ENCODE peak calls at places on chromosomes 11 and 22, in seven cellular contexts. S, T, A, X, K, Z and G are unnamed samples.

GRCh38 chr22:50684986-50685385 is 12.4 kb downstream of the SHANK3 start:
- DNase-seq in S (no peak), T (peak; percentile 39), A (no peak), X (no peak), K (no peak), Z (no peak), G (no peak)

GRCh38 chr11:64044730-64045386 is 9.1 kb downstream of the FLRT1 start:
- DNase-seq in S (no peak), T (no peak), A (no peak), X (no peak), K (no peak), Z (no peak), G (no peak)

GRCh38 chr11:47204633-47204989 is 10.2 kb upstream of the DDB2 start:
- DNase-seq in S (peak; percentile 74), T (peak; percentile 78), A (no peak), X (no peak), K (peak; percentile 77), Z (peak; percentile 72), G (no peak)

GRCh38 chr11:57514538-57515331 is 767 bp downstream of the SLC43A1 start:
- DNase-seq in S (peak; percentile 70), T (peak; percentile 24), A (no peak), X (peak; percentile 59), K (peak; percentile 23), Z (peak; percentile 41), G (no peak)

GRCh38 chr11:1714908-1715885 is 18.2 kb downstream of the KRTAP5-6 start:
- DNase-seq in S (no peak), T (no peak), A (no peak), X (peak; percentile 12), K (no peak), Z (no peak), G (no peak)

GRCh38 chr11:65208785-65209710 is 27.3 kb downstream of the CAPN1 start:
- DNase-seq in S (no peak), T (no peak), A (no peak), X (no peak), K (no peak), Z (no peak), G (no peak)

GRCh38 chr11:125345706-125346561 is 150.1 kb downstream of the FEZ1 start:
- DNase-seq in S (peak; percentile 77), T (peak; percentile 67), A (no peak), X (peak; percentile 69), K (peak; percentile 71), Z (peak; percentile 72), G (peak; percentile 77)

GRCh38 chr11:131499199-131499598 is 128.8 kb downstream of the NTM start:
- DNase-seq in S (no peak), T (no peak), A (no peak), X (no peak), K (no peak), Z (no peak), G (no peak)

GRCh38 chr11:114171257-114172054 is 111.9 kb downstream of the ZBTB16 start:
- DNase-seq in S (no peak), T (no peak), A (no peak), X (no peak), K (no peak), Z (peak; percentile 7), G (no peak)

GRCh38 chr11:29161216-29161615 is 855.6 kb downstream of the KCNA4 start:
- DNase-seq in S (no peak), T (peak; percentile 43), A (no peak), X (no peak), K (no peak), Z (no peak), G (no peak)

GRCh38 chr22:19789406-19789805 is 28.8 kb downstream of the TBX1 start:
- DNase-seq in S (no peak), T (no peak), A (no peak), X (no peak), K (no peak), Z (no peak), G (no peak)

GRCh38 chr11:74443071-74443864 is 24.1 kb downstream of the KCNE3 start:
- DNase-seq in S (peak; percentile 55), T (peak; percentile 11), A (no peak), X (no peak), K (no peak), Z (no peak), G (no peak)

GRCh38 chr11:117305145-117305544 is 10.9 kb downstream of the BACE1 start:
- DNase-seq in S (no peak), T (no peak), A (no peak), X (no peak), K (no peak), Z (no peak), G (no peak)

GRCh38 chr11:67563354-67564114 is 20.1 kb upstream of the GSTP1 start:
- DNase-seq in S (peak; percentile 91), T (peak; percentile 96), A (no peak), X (no peak), K (peak; percentile 98), Z (peak; percentile 89), G (no peak)

GRCh38 chr22:27782065-27782464 is 19.5 kb downstream of the MN1 start:
- DNase-seq in S (no peak), T (no peak), A (no peak), X (no peak), K (no peak), Z (no peak), G (no peak)

GRCh38 chr22:27777128-27777527 is 24.4 kb downstream of the MN1 start:
- DNase-seq in S (no peak), T (no peak), A (no peak), X (no peak), K (no peak), Z (no peak), G (no peak)

GRCh38 chr22:27778299-27779090 is 23.1 kb downstream of the MN1 start:
- DNase-seq in S (no peak), T (no peak), A (no peak), X (no peak), K (no peak), Z (no peak), G (no peak)

GRCh38 chr22:27779650-27780049 is 21.9 kb downstream of the MN1 start:
- DNase-seq in S (no peak), T (no peak), A (no peak), X (no peak), K (no peak), Z (no peak), G (no peak)

DNA sequence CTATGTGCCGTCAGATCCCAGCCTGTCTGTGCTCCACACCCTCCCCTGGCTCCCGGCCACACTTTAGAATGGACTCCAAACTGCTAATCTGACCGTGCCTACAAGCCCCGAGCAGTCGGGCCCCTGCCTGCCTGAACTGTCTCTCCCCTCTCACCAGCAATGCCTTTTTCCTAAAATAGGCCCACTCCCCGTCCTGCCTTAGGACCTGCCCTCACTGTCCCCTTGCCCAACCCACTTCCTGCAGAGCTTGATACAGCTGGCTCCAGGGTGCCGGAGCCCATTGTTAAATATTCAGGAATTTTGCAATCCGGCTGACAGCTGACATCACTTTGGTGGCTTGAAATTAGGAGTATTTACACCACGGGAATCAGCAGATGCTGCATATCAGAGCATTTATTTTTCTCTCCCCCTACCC is 21.4 kb downstream of the MN1 start:
- DNase-seq in S (peak; percentile 96), T (no peak), A (no peak), X (peak; percentile 78), K (no peak), Z (no peak), G (no peak)
- H4K8ac ChIP-seq in S (no peak overlapping the region), T (no peak overlapping the region), A (no peak overlapping the region), X (no peak overlapping the region), K (no peak overlapping the region), Z (no peak overlapping the region), G (no peak overlapping the region)

GRCh38 chr11:77270921-77271320 is 30.6 kb downstream of the GDPD4 start:
- DNase-seq in S (no peak), T (no peak), A (no peak), X (no peak), K (peak; percentile 97), Z (no peak), G (no peak)
- H2BK5ac ChIP-seq in S (no peak overlapping the region), T (no peak overlapping the region), A (no peak overlapping the region), X (no peak overlapping the region), K (no peak overlapping the region), Z (no peak overlapping the region), G (no peak overlapping the region)

DNA sequence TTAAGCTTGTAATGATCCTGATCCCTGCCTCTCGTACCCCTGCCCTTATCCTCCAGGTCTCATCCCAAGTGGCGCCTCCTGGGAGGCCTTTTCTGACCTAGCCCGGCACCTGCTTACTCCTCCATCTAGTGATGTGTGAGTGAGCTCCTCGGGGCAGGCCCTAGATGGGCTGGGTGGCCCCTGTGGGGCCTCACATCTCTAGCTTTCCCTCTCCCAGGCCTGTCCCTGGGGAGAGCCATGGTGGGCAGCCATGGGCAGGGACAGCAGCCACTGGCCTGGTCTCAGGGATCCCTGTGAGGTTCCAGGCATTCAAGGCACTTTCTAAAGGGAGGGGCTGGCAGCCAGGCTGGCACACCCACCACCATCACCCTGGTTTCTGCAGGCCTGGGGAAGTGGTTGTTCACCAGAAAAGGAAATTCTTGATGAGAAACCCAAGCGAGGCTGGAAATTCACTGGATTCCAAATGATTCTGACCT is 27.9 kb downstream of the GNAZ start:
- DNase-seq in S (no peak), T (no peak), A (no peak), X (no peak), K (no peak), Z (no peak), G (no peak)
- H3K27ac ChIP-seq in S (no peak overlapping the region), T (no peak overlapping the region), A (no peak overlapping the region), X (no peak overlapping the region), K (no peak overlapping the region), Z (no peak overlapping the region), G (no peak overlapping the region)

DNA sequence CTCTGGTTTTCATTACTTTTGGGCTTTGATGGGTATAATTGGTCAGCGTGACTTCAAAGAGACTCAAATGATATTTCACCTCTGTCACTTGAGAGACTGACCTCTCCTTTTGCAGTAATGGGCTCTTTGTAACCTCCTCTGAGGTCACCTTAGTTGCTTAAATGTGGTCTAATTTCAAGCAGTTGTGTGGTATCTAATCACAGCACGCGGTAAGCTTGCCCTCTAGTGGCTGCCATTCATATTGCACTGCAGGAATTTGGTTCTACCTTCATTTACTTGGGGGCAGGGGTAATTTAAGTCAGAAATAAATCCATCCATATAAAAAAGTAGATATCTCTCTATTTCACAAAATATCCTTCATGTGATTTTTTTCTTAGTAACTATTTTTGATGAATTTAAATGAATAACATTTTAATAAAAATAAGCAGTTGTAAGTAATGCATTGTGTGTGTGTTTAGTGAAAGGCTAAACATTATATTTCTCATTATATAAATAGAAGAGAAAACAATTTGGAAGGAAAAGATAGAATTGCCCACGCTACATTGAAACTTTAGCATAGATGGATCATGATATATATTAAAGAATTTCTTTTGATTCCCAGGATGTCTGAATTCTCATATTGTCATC is 55.0 kb upstream of the ANO3 start:
- DNase-seq in S (peak; percentile 80), T (peak; percentile 71), A (peak; percentile 54), X (peak; percentile 72), K (peak; percentile 89), Z (peak; percentile 65), G (peak; percentile 75)
- H4K8ac ChIP-seq in S (no peak overlapping the region), T (no peak overlapping the region), A (no peak overlapping the region), X (no peak overlapping the region), K (no peak overlapping the region), Z (no peak overlapping the region), G (no peak overlapping the region)

DNA sequence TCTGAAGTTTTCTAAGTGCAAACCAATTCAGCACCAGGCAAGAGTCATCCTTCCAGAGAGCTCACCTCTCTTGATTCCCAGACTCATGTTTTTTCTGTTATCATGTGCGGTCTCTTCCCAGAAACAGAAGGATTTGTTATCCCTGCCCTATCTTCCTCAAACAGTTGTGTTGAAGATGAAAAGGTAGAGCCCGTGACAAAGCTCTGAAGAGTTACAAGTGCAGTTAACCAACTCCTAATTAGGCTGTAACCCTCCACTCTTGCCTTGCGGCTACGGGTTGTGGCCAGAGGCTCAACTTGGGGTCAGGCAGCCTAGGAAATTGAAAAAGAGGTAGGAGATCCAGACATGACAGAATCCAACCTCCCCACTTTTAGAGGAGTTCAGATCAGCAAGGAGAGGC is 76.2 kb upstream of the CADM1 start:
- DNase-seq in S (peak; percentile 43), T (no peak), A (no peak), X (no peak), K (no peak), Z (no peak), G (no peak)
- H2BK5ac ChIP-seq in S (peak overlapping the region; percentile 0), T (no peak overlapping the region), A (no peak overlapping the region), X (no peak overlapping the region), K (peak overlapping the region; percentile 82), Z (no peak overlapping the region), G (no peak overlapping the region)

GRCh38 chr22:34416321-34416900 is 496.1 kb upstream of the LARGE1 start:
- DNase-seq in S (peak; percentile 95), T (no peak), A (no peak), X (no peak), K (no peak), Z (no peak), G (no peak)
- H3K27ac ChIP-seq in S (no peak overlapping the region), T (no peak overlapping the region), A (no peak overlapping the region), X (no peak overlapping the region), K (no peak overlapping the region), Z (no peak overlapping the region), G (no peak overlapping the region)